ENCODE peak calls at places on chromosomes 5 and 9, in eight cellular contexts. Y, G, X, B, E, H, C and Q are unnamed samples.

GRCh38 chr9:129513282-129513681 is 107.6 kb downstream of the C9orf50 start:
- DNase-seq in Y (no peak), G (no peak), X (no peak), B (no peak), E (no peak), H (no peak), C (no peak), Q (no peak)

GRCh38 chr5:109163336-109163735 is 246.4 kb downstream of the PJA2 start:
- DNase-seq in Y (no peak), G (no peak), X (no peak), B (no peak), E (no peak), H (no peak), C (no peak), Q (no peak)

GRCh38 chr9:36148652-36149051 is 12.1 kb downstream of the GLIPR2 start:
- DNase-seq in Y (peak; percentile 98), G (peak; percentile 97), X (peak; percentile 53), B (no peak), E (peak; percentile 75), H (peak; percentile 62), C (no peak), Q (peak; percentile 99)

GRCh38 chr5:5221731-5222130 is 81.6 kb downstream of the ADAMTS16 start:
- DNase-seq in Y (peak; percentile 82), G (peak; percentile 78), X (no peak), B (no peak), E (no peak), H (no peak), C (no peak), Q (peak; percentile 18)

GRCh38 chr9:97768731-97769130 is 71.6 kb upstream of the XPA start:
- DNase-seq in Y (peak; percentile 93), G (peak; percentile 50), X (no peak), B (no peak), E (no peak), H (no peak), C (no peak), Q (peak; percentile 35)

GRCh38 chr5:80941496-80941895 is 18.7 kb upstream of the RASGRF2 start:
- DNase-seq in Y (no peak), G (no peak), X (no peak), B (no peak), E (no peak), H (no peak), C (peak; percentile 26), Q (no peak)

GRCh38 chr9:90726215-90726614 is 75.4 kb upstream of the SYK start:
- DNase-seq in Y (no peak), G (no peak), X (no peak), B (no peak), E (no peak), H (no peak), C (no peak), Q (no peak)

GRCh38 chr9:88749420-88749819 is 214.4 kb downstream of the NXNL2 start:
- DNase-seq in Y (peak; percentile 83), G (no peak), X (no peak), B (no peak), E (no peak), H (no peak), C (peak; percentile 78), Q (peak; percentile 76)

GRCh38 chr9:21171351-21171750 is 4.9 kb upstream of the IFNA21 start:
- DNase-seq in Y (no peak), G (no peak), X (no peak), B (no peak), E (no peak), H (no peak), C (no peak), Q (no peak)

GRCh38 chr5:90957906-90958305 is 399.3 kb downstream of the ADGRV1 start:
- DNase-seq in Y (no peak), G (no peak), X (no peak), B (no peak), E (no peak), H (no peak), C (no peak), Q (no peak)

GRCh38 chr9:6355728-6356127 is 27.6 kb downstream of the TPD52L3 start:
- DNase-seq in Y (peak; percentile 41), G (peak; percentile 23), X (no peak), B (no peak), E (no peak), H (no peak), C (no peak), Q (peak; percentile 42)

GRCh38 chr9:91720746-91721705 is 229.0 kb downstream of the ROR2 start:
- DNase-seq in Y (no peak), G (no peak), X (peak; percentile 54), B (no peak), E (no peak), H (no peak), C (no peak), Q (no peak)

GRCh38 chr5:42993516-42994284 is 46.4 kb downstream of the ANXA2R start:
- DNase-seq in Y (peak; percentile 65), G (peak; percentile 45), X (no peak), B (no peak), E (peak; percentile 75), H (peak; percentile 47), C (no peak), Q (no peak)

GRCh38 chr5:93274291-93274690 is 306.7 kb downstream of the NR2F1-AS1 start:
- DNase-seq in Y (peak; percentile 79), G (peak; percentile 48), X (no peak), B (no peak), E (no peak), H (no peak), C (no peak), Q (peak; percentile 42)